ENCODE peak calls at places on chromosomes 7 and 10, in nine cellular contexts. Z is activated B cell treated with CpG ODN at 0.5 μM for 24 hours, I is PC-9, U is GM12891, R is HFFc6, T is AG04450, D is ovary, H is H9, Y is A549. Q is an unnamed sample.

GRCh38 chr10:84225424-84226173 is at the start of gene LRIT2:
- DNase-seq in Z (no peak), I (no peak), U (no peak), R (no peak), T (no peak), D (no peak), H (no peak), Y (no peak), Q (no peak)

GRCh38 chr7:16465469-16466086 is at the start of gene SOSTDC1:
- DNase-seq in Z (no peak), I (no peak), U (no peak), R (no peak), T (no peak), D (no peak), H (no peak), Y (no peak), Q (no peak)

GRCh38 chr10:4234661-4235060 is 449.7 kb upstream of the KLF6 start:
- DNase-seq in Z (no peak), I (no peak), U (no peak), R (no peak), T (no peak), D (no peak), H (no peak), Y (peak; percentile 23), Q (no peak)

GRCh38 chr10:11845113-11845512 is 22.0 kb downstream of the PROSER2 start:
- DNase-seq in Z (no peak), I (no peak), U (no peak), R (no peak), T (no peak), D (no peak), H (no peak), Y (no peak), Q (no peak)

GRCh38 chr10:19294233-19294632 is 245.6 kb downstream of the MALRD1 start:
- DNase-seq in Z (no peak), I (no peak), U (no peak), R (no peak), T (no peak), D (no peak), H (no peak), Y (no peak), Q (no peak)

GRCh38 chr7:29606287-29606721 is 42.7 kb downstream of the PRR15 start:
- DNase-seq in Z (no peak), I (peak; percentile 96), U (no peak), R (peak; percentile 35), T (no peak), D (no peak), H (no peak), Y (peak; percentile 65), Q (no peak)

GRCh38 chr7:22663319-22663718 is 63.7 kb upstream of the IL6 start:
- DNase-seq in Z (no peak), I (no peak), U (no peak), R (peak; percentile 35), T (no peak), D (no peak), H (no peak), Y (no peak), Q (no peak)

GRCh38 chr10:79898597-79899325 is 50.1 kb downstream of the SFTPD start:
- DNase-seq in Z (no peak), I (peak; percentile 51), U (no peak), R (no peak), T (no peak), D (no peak), H (no peak), Y (no peak), Q (no peak)

GRCh38 chr10:102004376-102004775 is 51.6 kb downstream of the ARMH3 start:
- DNase-seq in Z (no peak), I (no peak), U (no peak), R (peak; percentile 3), T (peak; percentile 24), D (no peak), H (no peak), Y (no peak), Q (peak; percentile 72)

GRCh38 chr10:102120987-102121738 is 995 bp upstream of the LDB1 start:
- DNase-seq in Z (no peak), I (no peak), U (no peak), R (peak; percentile 70), T (peak; percentile 84), D (peak; percentile 90), H (peak; percentile 96), Y (no peak), Q (no peak)

GRCh38 chr7:15602236-15602635 is 40.4 kb upstream of the AGMO start:
- DNase-seq in Z (no peak), I (no peak), U (no peak), R (no peak), T (no peak), D (no peak), H (no peak), Y (no peak), Q (no peak)

GRCh38 chr10:125977206-125977605 is 80.8 kb downstream of the FANK1 start:
- DNase-seq in Z (no peak), I (no peak), U (no peak), R (no peak), T (no peak), D (no peak), H (no peak), Y (no peak), Q (no peak)

GRCh38 chr10:86300399-86300925 is 66.1 kb downstream of the GRID1 start:
- DNase-seq in Z (no peak), I (no peak), U (no peak), R (no peak), T (no peak), D (no peak), H (peak; percentile 11), Y (no peak), Q (no peak)

GRCh38 chr10:34978080-34978479 is 112.1 kb downstream of the CUL2 start:
- DNase-seq in Z (no peak), I (peak; percentile 40), U (no peak), R (no peak), T (no peak), D (no peak), H (no peak), Y (no peak), Q (no peak)

Q was measured in foreskin melanocyte.